ENCODE peak calls at places on chromosomes 4 and X, in ten cellular contexts. One of them, this sample, is unnamed.

GRCh38 chr4:2944091-2944482 is 19.1 kb downstream of the NOP14 start:
- DNase-seq in OCI-LY7: no peak
- DNase-seq in HepG2: no peak
- DNase-seq in neuronal stem cell: no peak
- DNase-seq in fibroblast of mammary gland: no peak
- DNase-seq in CD8-positive, alpha-beta T cell: no peak
- DNase-seq in cardiac muscle cell: no peak
- DNase-seq in astrocyte of the spinal cord: no peak
- DNase-seq in fibroblast of lung: no peak
- DNase-seq in heart right ventricle: no peak
- DNase-seq in this sample: no peak

GRCh38 chr4:80266902-80267380 is 477 bp downstream of the FGF5 start:
- DNase-seq in cardiac muscle cell: peak; percentile 21
- DNase-seq in heart right ventricle: no peak
- DNase-seq in HepG2: no peak
- DNase-seq in neuronal stem cell: no peak
- DNase-seq in fibroblast of lung: peak; percentile 60
- DNase-seq in CD8-positive, alpha-beta T cell: no peak
- DNase-seq in OCI-LY7: no peak
- DNase-seq in fibroblast of mammary gland: peak; percentile 55
- DNase-seq in astrocyte of the spinal cord: peak; percentile 59
- DNase-seq in this sample: no peak

GRCh38 chrX:130861462-130861861 is 41.5 kb downstream of the ENOX2 start:
- DNase-seq in cardiac muscle cell: no peak
- DNase-seq in CD8-positive, alpha-beta T cell: no peak
- DNase-seq in OCI-LY7: no peak
- DNase-seq in fibroblast of lung: no peak
- DNase-seq in HepG2: no peak
- DNase-seq in heart right ventricle: no peak
- DNase-seq in fibroblast of mammary gland: no peak
- DNase-seq in astrocyte of the spinal cord: no peak
- DNase-seq in neuronal stem cell: no peak
- DNase-seq in this sample: no peak

GRCh38 chr4:10045481-10045880 is 24.2 kb upstream of the SLC2A9 start:
- DNase-seq in fibroblast of mammary gland: peak; percentile 37
- DNase-seq in neuronal stem cell: no peak
- DNase-seq in fibroblast of lung: no peak
- DNase-seq in astrocyte of the spinal cord: peak; percentile 13
- DNase-seq in cardiac muscle cell: no peak
- DNase-seq in OCI-LY7: no peak
- DNase-seq in HepG2: peak; percentile 93
- DNase-seq in CD8-positive, alpha-beta T cell: no peak
- DNase-seq in heart right ventricle: no peak
- DNase-seq in this sample: peak; percentile 60

GRCh38 chrX:3550160-3550765 is 163.2 kb downstream of the PRKX start:
- DNase-seq in fibroblast of lung: peak; percentile 1
- DNase-seq in OCI-LY7: no peak
- DNase-seq in CD8-positive, alpha-beta T cell: no peak
- DNase-seq in neuronal stem cell: no peak
- DNase-seq in cardiac muscle cell: no peak
- DNase-seq in astrocyte of the spinal cord: no peak
- DNase-seq in fibroblast of mammary gland: peak; percentile 45
- DNase-seq in heart right ventricle: no peak
- DNase-seq in HepG2: no peak
- DNase-seq in this sample: no peak

GRCh38 chr4:109873791-109874514 is 26.0 kb downstream of the LRIT3 start:
- DNase-seq in OCI-LY7: peak; percentile 8
- DNase-seq in neuronal stem cell: no peak
- DNase-seq in fibroblast of lung: peak; percentile 69
- DNase-seq in HepG2: no peak
- DNase-seq in astrocyte of the spinal cord: no peak
- DNase-seq in cardiac muscle cell: no peak
- DNase-seq in fibroblast of mammary gland: peak; percentile 32
- DNase-seq in heart right ventricle: no peak
- DNase-seq in CD8-positive, alpha-beta T cell: no peak
- DNase-seq in this sample: no peak

GRCh38 chr4:172042714-172043114 is 229.5 kb downstream of the GALNTL6 start:
- DNase-seq in OCI-LY7: no peak
- DNase-seq in heart right ventricle: no peak
- DNase-seq in fibroblast of mammary gland: peak; percentile 20
- DNase-seq in neuronal stem cell: no peak
- DNase-seq in fibroblast of lung: no peak
- DNase-seq in HepG2: peak; percentile 7
- DNase-seq in astrocyte of the spinal cord: no peak
- DNase-seq in CD8-positive, alpha-beta T cell: no peak
- DNase-seq in cardiac muscle cell: peak; percentile 12
- DNase-seq in this sample: no peak

GRCh38 chr4:110020139-110020538 is 107.5 kb downstream of the EGF start:
- DNase-seq in OCI-LY7: no peak
- DNase-seq in fibroblast of lung: no peak
- DNase-seq in HepG2: peak; percentile 20
- DNase-seq in cardiac muscle cell: peak; percentile 30
- DNase-seq in CD8-positive, alpha-beta T cell: no peak
- DNase-seq in heart right ventricle: no peak
- DNase-seq in neuronal stem cell: peak; percentile 24
- DNase-seq in astrocyte of the spinal cord: peak; percentile 15
- DNase-seq in fibroblast of mammary gland: no peak
- DNase-seq in this sample: peak; percentile 23

GRCh38 chr4:88619973-88620372 is 27.7 kb downstream of the HERC3 start:
- DNase-seq in neuronal stem cell: no peak
- DNase-seq in fibroblast of lung: peak; percentile 35
- DNase-seq in cardiac muscle cell: no peak
- DNase-seq in fibroblast of mammary gland: peak; percentile 78
- DNase-seq in CD8-positive, alpha-beta T cell: no peak
- DNase-seq in OCI-LY7: no peak
- DNase-seq in heart right ventricle: no peak
- DNase-seq in astrocyte of the spinal cord: no peak
- DNase-seq in HepG2: no peak
- DNase-seq in this sample: no peak

GRCh38 chr4:55173580-55173979 is 48.2 kb upstream of the KDR start:
- DNase-seq in neuronal stem cell: no peak
- DNase-seq in cardiac muscle cell: no peak
- DNase-seq in HepG2: no peak
- DNase-seq in astrocyte of the spinal cord: peak; percentile 65
- DNase-seq in OCI-LY7: no peak
- DNase-seq in heart right ventricle: no peak
- DNase-seq in CD8-positive, alpha-beta T cell: no peak
- DNase-seq in fibroblast of lung: peak; percentile 51
- DNase-seq in fibroblast of mammary gland: peak; percentile 86
- DNase-seq in this sample: no peak

DNA sequence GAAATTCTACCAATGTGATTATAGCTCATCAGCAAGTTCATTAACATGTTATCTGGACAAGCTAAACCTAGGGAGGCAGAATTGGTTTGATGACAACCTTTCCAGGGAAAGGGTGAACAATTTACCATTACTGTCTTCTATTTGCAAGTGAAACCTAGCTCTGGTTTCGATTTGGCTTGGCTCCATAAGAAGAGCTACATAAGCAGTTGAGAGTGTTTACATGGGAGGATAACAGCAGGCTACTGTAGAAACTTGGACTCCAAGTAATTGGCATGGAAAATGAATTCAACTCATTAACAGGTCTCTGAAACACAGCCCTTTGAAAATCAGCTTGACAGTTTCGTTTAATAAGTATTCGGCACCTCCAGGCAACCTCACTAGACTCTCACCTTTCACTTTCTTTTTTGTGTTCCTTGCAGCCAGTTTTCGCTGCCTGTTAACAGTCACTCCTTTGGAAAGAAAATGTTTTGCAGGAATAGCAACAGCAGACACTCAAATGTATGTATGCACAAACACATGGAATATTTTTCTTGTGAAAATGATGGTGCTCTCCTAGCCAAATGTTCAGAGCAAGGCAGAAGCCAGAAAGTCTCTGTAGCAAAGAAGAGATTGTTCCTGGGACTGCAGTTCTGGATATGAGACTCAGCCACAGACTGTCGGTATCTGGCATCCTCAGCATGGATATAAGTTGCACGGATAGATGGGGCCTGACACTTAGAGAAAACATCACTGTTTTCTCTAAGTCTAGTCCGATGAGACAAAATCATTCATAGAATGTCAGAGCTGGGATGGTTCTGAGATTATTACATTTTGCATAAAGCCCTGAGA is 27.5 kb downstream of the POU3F4 start:
- DNase-seq in astrocyte of the spinal cord: peak; percentile 30
- DNase-seq in neuronal stem cell: no peak
- DNase-seq in heart right ventricle: no peak
- DNase-seq in cardiac muscle cell: no peak
- DNase-seq in HepG2: no peak
- DNase-seq in fibroblast of lung: no peak
- DNase-seq in CD8-positive, alpha-beta T cell: no peak
- DNase-seq in OCI-LY7: no peak
- DNase-seq in fibroblast of mammary gland: no peak
- DNase-seq in this sample: no peak
- H3K4me3 ChIP-seq in astrocyte of the spinal cord: peak overlapping the region; percentile 33
- H3K4me3 ChIP-seq in neuronal stem cell: no peak overlapping the region
- H3K4me3 ChIP-seq in heart right ventricle: no peak overlapping the region
- H3K4me3 ChIP-seq in cardiac muscle cell: no peak overlapping the region
- H3K4me3 ChIP-seq in HepG2: peak overlapping the region; percentile 28
- H3K4me3 ChIP-seq in fibroblast of lung: no peak overlapping the region
- H3K4me3 ChIP-seq in CD8-positive, alpha-beta T cell: no peak overlapping the region
- H3K4me3 ChIP-seq in OCI-LY7: no peak overlapping the region
- H3K4me3 ChIP-seq in fibroblast of mammary gland: no peak overlapping the region
- H3K4me3 ChIP-seq in this sample: peak overlapping the region; percentile 32

GRCh38 chrX:139933904-139934303 is 1.1 kb upstream of the ATP11C start:
- DNase-seq in fibroblast of mammary gland: no peak
- DNase-seq in fibroblast of lung: no peak
- DNase-seq in OCI-LY7: no peak
- DNase-seq in heart right ventricle: no peak
- DNase-seq in HepG2: peak; percentile 52
- DNase-seq in astrocyte of the spinal cord: no peak
- DNase-seq in CD8-positive, alpha-beta T cell: no peak
- DNase-seq in neuronal stem cell: no peak
- DNase-seq in cardiac muscle cell: no peak
- DNase-seq in this sample: no peak
- H3K4me3 ChIP-seq in fibroblast of mammary gland: peak overlapping the region; percentile 58
- H3K4me3 ChIP-seq in fibroblast of lung: peak overlapping the region; percentile 52
- H3K4me3 ChIP-seq in OCI-LY7: peak overlapping the region; percentile 81
- H3K4me3 ChIP-seq in heart right ventricle: peak overlapping the region; percentile 63
- H3K4me3 ChIP-seq in HepG2: peak overlapping the region; percentile 64
- H3K4me3 ChIP-seq in astrocyte of the spinal cord: peak overlapping the region; percentile 71
- H3K4me3 ChIP-seq in CD8-positive, alpha-beta T cell: no peak overlapping the region
- H3K4me3 ChIP-seq in neuronal stem cell: no peak overlapping the region
- H3K4me3 ChIP-seq in cardiac muscle cell: no peak overlapping the region
- H3K4me3 ChIP-seq in this sample: peak overlapping the region; percentile 64

GRCh38 chrX:105820247-105820646 is 2.1 kb upstream of the NRK start:
- DNase-seq in astrocyte of the spinal cord: no peak
- DNase-seq in heart right ventricle: no peak
- DNase-seq in neuronal stem cell: no peak
- DNase-seq in fibroblast of mammary gland: no peak
- DNase-seq in OCI-LY7: no peak
- DNase-seq in HepG2: no peak
- DNase-seq in CD8-positive, alpha-beta T cell: no peak
- DNase-seq in fibroblast of lung: no peak
- DNase-seq in cardiac muscle cell: no peak
- DNase-seq in this sample: no peak

GRCh38 chrX:105823092-105823454 is 734 bp downstream of the NRK start:
- DNase-seq in neuronal stem cell: no peak
- DNase-seq in heart right ventricle: no peak
- DNase-seq in CD8-positive, alpha-beta T cell: no peak
- DNase-seq in fibroblast of lung: no peak
- DNase-seq in HepG2: no peak
- DNase-seq in OCI-LY7: no peak
- DNase-seq in cardiac muscle cell: no peak
- DNase-seq in astrocyte of the spinal cord: no peak
- DNase-seq in fibroblast of mammary gland: no peak
- DNase-seq in this sample: no peak

GRCh38 chrX:105816517-105816916 is 5.8 kb upstream of the NRK start:
- DNase-seq in heart right ventricle: no peak
- DNase-seq in cardiac muscle cell: no peak
- DNase-seq in OCI-LY7: no peak
- DNase-seq in astrocyte of the spinal cord: no peak
- DNase-seq in HepG2: no peak
- DNase-seq in fibroblast of lung: no peak
- DNase-seq in neuronal stem cell: no peak
- DNase-seq in CD8-positive, alpha-beta T cell: no peak
- DNase-seq in fibroblast of mammary gland: no peak
- DNase-seq in this sample: no peak

GRCh38 chrX:105821471-105822081 is 763 bp upstream of the NRK start:
- DNase-seq in neuronal stem cell: no peak
- DNase-seq in astrocyte of the spinal cord: peak; percentile 41
- DNase-seq in cardiac muscle cell: peak; percentile 42
- DNase-seq in fibroblast of mammary gland: no peak
- DNase-seq in fibroblast of lung: peak; percentile 54
- DNase-seq in heart right ventricle: no peak
- DNase-seq in HepG2: no peak
- DNase-seq in CD8-positive, alpha-beta T cell: no peak
- DNase-seq in OCI-LY7: no peak
- DNase-seq in this sample: peak; percentile 12

DNA sequence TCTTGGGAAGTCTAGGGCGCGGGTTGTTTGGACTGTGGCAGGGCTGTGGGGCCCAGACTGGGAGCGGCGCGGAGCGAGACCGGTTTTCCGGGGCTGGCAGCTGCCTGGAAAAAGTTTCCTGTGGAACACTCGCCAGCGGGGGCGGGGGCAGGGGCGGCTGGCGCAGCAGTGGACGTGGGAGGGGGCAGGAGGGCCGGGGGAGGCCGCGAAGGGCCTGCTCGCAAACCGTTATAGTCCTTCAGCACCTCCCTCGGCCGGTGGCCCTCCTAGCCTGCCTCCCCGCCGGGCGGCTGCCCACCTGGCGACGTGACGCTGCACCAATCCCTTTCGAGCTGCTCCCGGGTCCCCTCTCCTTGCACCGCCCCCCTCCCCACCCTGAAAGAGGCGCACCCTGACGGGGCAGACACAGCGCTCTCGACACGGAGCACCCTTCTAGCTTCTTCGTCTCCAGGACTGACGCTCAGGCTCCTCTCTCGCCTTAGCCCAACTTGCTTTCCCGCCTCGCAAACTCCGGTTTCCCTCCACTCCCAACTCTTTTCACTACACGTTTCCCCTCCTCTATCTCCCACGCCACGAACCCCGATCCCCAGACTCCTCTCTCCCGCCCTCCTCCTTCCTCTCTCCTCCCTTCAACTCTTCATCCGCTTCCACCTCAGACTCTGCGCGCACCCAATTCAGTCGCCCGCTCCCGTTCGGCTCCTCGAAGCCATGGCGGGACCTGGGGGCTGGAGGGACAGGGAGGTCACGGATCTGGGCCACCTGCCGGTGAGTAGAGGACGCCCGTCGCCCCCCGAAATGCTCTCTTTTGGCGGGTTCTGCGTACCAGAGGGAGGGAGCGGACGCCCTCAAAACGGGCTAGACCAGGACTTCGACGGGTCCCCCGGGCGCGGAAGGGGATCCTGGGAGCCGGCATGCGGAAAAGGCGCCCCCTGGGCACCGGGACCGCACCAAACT is at the start of gene NRK:
- DNase-seq in fibroblast of lung: peak; percentile 31
- DNase-seq in OCI-LY7: no peak
- DNase-seq in fibroblast of mammary gland: no peak
- DNase-seq in CD8-positive, alpha-beta T cell: no peak
- DNase-seq in astrocyte of the spinal cord: peak; percentile 42
- DNase-seq in heart right ventricle: peak; percentile 9
- DNase-seq in cardiac muscle cell: peak; percentile 45
- DNase-seq in HepG2: no peak
- DNase-seq in neuronal stem cell: no peak
- DNase-seq in this sample: no peak
- H3K4me3 ChIP-seq in fibroblast of lung: no peak within 1 kb of the TSS
- H3K4me3 ChIP-seq in OCI-LY7: no peak within 1 kb of the TSS
- H3K4me3 ChIP-seq in fibroblast of mammary gland: peak within 1 kb of the TSS; percentile 26
- H3K4me3 ChIP-seq in CD8-positive, alpha-beta T cell: no peak within 1 kb of the TSS
- H3K4me3 ChIP-seq in astrocyte of the spinal cord: peak within 1 kb of the TSS; percentile 56
- H3K4me3 ChIP-seq in heart right ventricle: peak within 1 kb of the TSS; percentile 34
- H3K4me3 ChIP-seq in cardiac muscle cell: peak within 1 kb of the TSS; percentile 17
- H3K4me3 ChIP-seq in HepG2: no peak within 1 kb of the TSS
- H3K4me3 ChIP-seq in neuronal stem cell: peak within 1 kb of the TSS; percentile 65
- H3K4me3 ChIP-seq in this sample: peak within 1 kb of the TSS; percentile 42

GRCh38 chrX:154373340-154374306 is 811 bp downstream of the FLNA start:
- DNase-seq in OCI-LY7: no peak
- DNase-seq in fibroblast of mammary gland: peak; percentile 74
- DNase-seq in CD8-positive, alpha-beta T cell: no peak
- DNase-seq in fibroblast of lung: peak; percentile 85
- DNase-seq in neuronal stem cell: no peak
- DNase-seq in heart right ventricle: peak; percentile 71
- DNase-seq in cardiac muscle cell: peak; percentile 64
- DNase-seq in HepG2: peak; percentile 59
- DNase-seq in astrocyte of the spinal cord: peak; percentile 79
- DNase-seq in this sample: peak; percentile 32
- H3K4me3 ChIP-seq in OCI-LY7: no peak overlapping the region
- H3K4me3 ChIP-seq in fibroblast of mammary gland: peak overlapping the region; percentile 44
- H3K4me3 ChIP-seq in CD8-positive, alpha-beta T cell: peak overlapping the region; percentile 27
- H3K4me3 ChIP-seq in fibroblast of lung: peak overlapping the region; percentile 31
- H3K4me3 ChIP-seq in neuronal stem cell: peak overlapping the region; percentile 71
- H3K4me3 ChIP-seq in heart right ventricle: peak overlapping the region; percentile 38
- H3K4me3 ChIP-seq in cardiac muscle cell: peak overlapping the region; percentile 24
- H3K4me3 ChIP-seq in HepG2: peak overlapping the region; percentile 68
- H3K4me3 ChIP-seq in astrocyte of the spinal cord: peak overlapping the region; percentile 55
- H3K4me3 ChIP-seq in this sample: peak overlapping the region; percentile 51